ENCODE peak calls at places on chromosomes 16 and 17, in six cellular contexts. G is spleen, V is cardiac muscle cell, M is PC-3, Z is heart right ventricle, Q is endothelial cell of umbilical vein. I is an unnamed sample.

GRCh38 chr16:17225551-17225950 is 245.2 kb downstream of the XYLT1 start:
- DNase-seq in G (no peak), V (no peak), M (no peak), Z (no peak), Q (no peak), I (no peak)

GRCh38 chr17:62821213-62822079 is 13.3 kb upstream of the MARCHF10 start:
- DNase-seq in G (no peak), V (peak; percentile 66), M (no peak), Z (no peak), Q (peak; percentile 76), I (no peak)

GRCh38 chr16:8596581-8596980 is 6.3 kb upstream of the TMEM114 start:
- DNase-seq in G (no peak), V (no peak), M (no peak), Z (no peak), Q (no peak), I (no peak)

GRCh38 chr17:49691086-49691676 is 13.3 kb upstream of the SPOP start:
- DNase-seq in G (no peak), V (peak; percentile 87), M (no peak), Z (no peak), Q (peak; percentile 71), I (peak; percentile 14)

GRCh38 chr17:10745231-10745630 is 15.4 kb upstream of the TMEM220 start:
- DNase-seq in G (no peak), V (peak; percentile 25), M (no peak), Z (no peak), Q (no peak), I (peak; percentile 28)

GRCh38 chr17:13230350-13230900 is 212.6 kb upstream of the ELAC2 start:
- DNase-seq in G (no peak), V (no peak), M (peak; percentile 47), Z (no peak), Q (no peak), I (no peak)

GRCh38 chr17:51359055-51359454 is 98.7 kb downstream of the UTP18 start:
- DNase-seq in G (no peak), V (no peak), M (no peak), Z (no peak), Q (no peak), I (no peak)

GRCh38 chr17:13756763-13757162 is 155.0 kb upstream of the HS3ST3A1 start:
- DNase-seq in G (no peak), V (no peak), M (no peak), Z (no peak), Q (no peak), I (no peak)

GRCh38 chr17:74274060-74274702 is at the start of gene DNAI2:
- DNase-seq in G (peak; percentile 82), V (peak; percentile 18), M (no peak), Z (peak; percentile 52), Q (no peak), I (no peak)

DNA sequence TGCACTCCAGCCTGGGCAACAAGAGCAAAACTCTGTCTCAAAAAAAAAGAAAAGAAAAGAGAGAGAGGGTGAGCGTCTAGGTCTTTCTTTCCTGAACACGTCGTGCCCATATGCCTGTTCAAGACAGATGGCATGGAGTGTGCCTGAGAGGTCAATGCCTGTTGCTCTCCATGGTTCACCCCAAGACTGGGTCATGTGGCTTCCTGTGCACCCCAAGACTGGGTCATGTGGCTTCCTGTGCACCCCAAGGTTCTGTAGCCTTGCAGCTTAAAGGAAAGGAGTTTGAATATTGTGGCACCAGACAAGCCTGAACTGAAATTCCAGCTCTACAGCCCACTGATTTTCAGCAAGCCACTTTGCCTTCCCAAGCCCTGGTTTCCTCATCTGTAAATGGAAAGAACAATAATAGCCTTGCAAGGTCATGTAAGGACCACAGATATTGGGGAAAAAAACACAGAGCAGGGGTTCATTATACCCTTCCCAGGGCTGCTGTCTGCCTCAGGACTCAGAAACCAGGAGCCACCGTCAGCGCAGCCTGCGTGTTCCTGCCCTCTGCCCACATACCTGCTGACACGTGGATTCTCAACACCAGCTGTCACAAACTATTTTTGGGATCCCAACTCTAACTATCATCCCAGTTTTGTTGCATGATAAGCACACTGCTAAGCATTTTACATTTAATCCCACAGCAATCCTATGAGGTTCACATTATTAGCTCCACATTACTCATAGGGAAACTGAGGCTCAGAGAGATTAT is 18.0 kb upstream of the NAGS start:
- DNase-seq in G (no peak), V (no peak), M (no peak), Z (no peak), Q (no peak), I (no peak)
- H3K27me3 ChIP-seq in G (peaks cover 68% of the 10 kb centered on the region), V (peaks cover 26% of the 10 kb centered on the region), M (peaks cover 45% of the 10 kb centered on the region), Z (peaks cover 44% of the 10 kb centered on the region), Q (peaks cover 10% of the 10 kb centered on the region), I (peaks cover 17% of the 10 kb centered on the region)

GRCh38 chr16:89701425-89702406 is at the start of gene SPATA2L:
- DNase-seq in G (peak; percentile 98), V (peak; percentile 82), M (peak; percentile 91), Z (peak; percentile 88), Q (peak; percentile 71), I (peak; percentile 65)
- H3K4me3 ChIP-seq in G (peak within 1 kb of the TSS; percentile 73), V (peak within 1 kb of the TSS; percentile 49), M (peak within 1 kb of the TSS; percentile 73), Z (peak within 1 kb of the TSS; percentile 77), Q (peak within 1 kb of the TSS; percentile 45), I (peak within 1 kb of the TSS; percentile 58)

GRCh38 chr16:86923656-86924055 is 345.3 kb downstream of the FOXL1 start:
- DNase-seq in G (no peak), V (no peak), M (no peak), Z (no peak), Q (peak; percentile 60), I (no peak)
- H3K27me3 ChIP-seq in G (peaks cover 63% of the 10 kb centered on the region), V (no peaks in the 10 kb centered on the region), M (no peaks in the 10 kb centered on the region), Z (peaks cover 14% of the 10 kb centered on the region), Q (no peaks in the 10 kb centered on the region), I (no peaks in the 10 kb centered on the region)

GRCh38 chr16:6483634-6484033 is 849.0 kb upstream of the RBFOX1 start:
- DNase-seq in G (no peak), V (no peak), M (no peak), Z (no peak), Q (no peak), I (no peak)
- H3K4me3 ChIP-seq in G (no peak overlapping the region), V (no peak overlapping the region), M (no peak overlapping the region), Z (no peak overlapping the region), Q (no peak overlapping the region), I (no peak overlapping the region)